ENCODE peak calls at places on chromosome X, in five cellular contexts. C is psoas muscle, H is suprapubic skin, R is dorsolateral prefrontal cortex, Z is OCI-LY7. G is an unnamed sample.

GRCh38 chrX:132336172-132336571 is 116.9 kb upstream of the RAP2C start:
- DNase-seq in C (no peak), H (no peak), Z (no peak), R (no peak), G (no peak)

GRCh38 chrX:153903238-153903980 is 1.1 kb upstream of the AVPR2 start:
- DNase-seq in R (no peak), Z (peak), H (no peak), C (no peak), G (no peak)

GRCh38 chrX:153488231-153488914 is 6.4 kb upstream of the BGN start:
- DNase-seq in H (no peak), C (no peak), Z (no peak), R (no peak), G (no peak)

GRCh38 chrX:56785442-56785841 is 56.4 kb downstream of the NBDY start:
- DNase-seq in H (peak), C (no peak), Z (no peak), R (no peak), G (no peak)

GRCh38 chrX:44873415-44874270 is 655 bp downstream of the KDM6A start:
- DNase-seq in Z (peak), R (peak), C (peak), H (peak), G (no peak)

GRCh38 chrX:124902953-124903352 is 416.7 kb upstream of the TEX13C start:
- DNase-seq in Z (no peak), R (no peak), C (no peak), H (no peak), G (no peak)

GRCh38 chrX:148270499-148270898 is 229.9 kb upstream of the AFF2 start:
- DNase-seq in Z (peak), H (no peak), C (no peak), R (no peak), G (no peak)

GRCh38 chrX:54754854-54755253 is 43.2 kb downstream of the ITIH6 start:
- DNase-seq in Z (no peak), C (no peak), R (no peak), H (no peak), G (no peak)

GRCh38 chrX:96480081-96480480 is 204.6 kb upstream of the DIAPH2 start:
- DNase-seq in R (no peak), Z (no peak), H (no peak), C (no peak), G (no peak)

GRCh38 chrX:120793098-120793497 is 82.6 kb downstream of the CT47B1 start:
- DNase-seq in H (no peak), C (no peak), R (no peak), Z (no peak), G (no peak)

GRCh38 chrX:63514575-63514967 is 163.4 kb upstream of the SPIN4 start:
- DNase-seq in R (no peak), Z (no peak), C (no peak), H (no peak), G (no peak)

GRCh38 chrX:54530358-54530900 is 410 bp downstream of the GNL3L start:
- DNase-seq in Z (peak), C (no peak), H (no peak), R (no peak), G (no peak)

GRCh38 chrX:136250191-136251041 is 784 bp downstream of the MAP7D3 start:
- DNase-seq in C (no peak), R (no peak), H (no peak), Z (peak), G (no peak)

GRCh38 chrX:53287493-53288138 is 6.2 kb upstream of the IQSEC2 start:
- DNase-seq in H (peak), Z (peak), R (peak), C (peak), G (no peak)

GRCh38 chrX:132257116-132257515 is 37.9 kb upstream of the RAP2C start:
- DNase-seq in R (no peak), Z (no peak), C (no peak), H (no peak), G (no peak)

GRCh38 chrX:79721234-79721633 is 293.3 kb upstream of the TBX22 start:
- DNase-seq in Z (no peak), C (no peak), H (no peak), R (no peak), G (no peak)

GRCh38 chrX:148878371-148878770 is 378.0 kb downstream of the AFF2 start:
- DNase-seq in H (no peak), Z (no peak), C (no peak), R (no peak), G (no peak)

DNA sequence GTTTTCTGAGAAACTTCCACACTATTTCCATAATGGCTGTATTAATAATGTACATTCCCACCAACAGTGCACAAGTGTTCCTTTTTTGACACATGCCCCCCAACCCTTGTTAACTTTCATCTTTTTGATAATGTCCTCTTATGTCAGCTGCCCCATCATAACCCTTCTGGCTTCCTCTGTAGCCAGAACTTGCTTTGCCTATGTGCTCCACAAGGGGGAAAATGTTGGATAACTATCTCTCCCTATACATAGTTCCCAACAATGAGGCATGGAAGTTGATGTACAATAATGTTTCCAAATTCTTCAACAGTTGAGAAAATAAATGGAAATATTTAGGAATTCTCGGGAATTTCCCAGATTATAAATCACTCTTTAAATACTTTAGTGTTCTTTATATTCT is 142.9 kb downstream of the ASB9 start:
- DNase-seq in H (no peak), C (no peak), Z (no peak), R (no peak), G (no peak)
- TF ChIP-seq CTCF in H (no peak), C (no peak), Z (no peak), R (no peak), G (no peak)

GRCh38 chrX:46803140-46803539 is 33.7 kb upstream of the RP2 start:
- DNase-seq in H (no peak), C (no peak), R (no peak), Z (peak), G (no peak)
- H3K4me3 ChIP-seq in H (no peak), C (no peak), R (no peak), Z (no peak), G (no peak)

GRCh38 chrX:48574270-48575266 is at the start of gene RBM3:
- DNase-seq in C (peak), R (peak), Z (peak), H (peak), G (peak)
- TF ChIP-seq CTCF in C (peak), R (peak), Z (peak), H (no peak), G (peak)

DNA sequence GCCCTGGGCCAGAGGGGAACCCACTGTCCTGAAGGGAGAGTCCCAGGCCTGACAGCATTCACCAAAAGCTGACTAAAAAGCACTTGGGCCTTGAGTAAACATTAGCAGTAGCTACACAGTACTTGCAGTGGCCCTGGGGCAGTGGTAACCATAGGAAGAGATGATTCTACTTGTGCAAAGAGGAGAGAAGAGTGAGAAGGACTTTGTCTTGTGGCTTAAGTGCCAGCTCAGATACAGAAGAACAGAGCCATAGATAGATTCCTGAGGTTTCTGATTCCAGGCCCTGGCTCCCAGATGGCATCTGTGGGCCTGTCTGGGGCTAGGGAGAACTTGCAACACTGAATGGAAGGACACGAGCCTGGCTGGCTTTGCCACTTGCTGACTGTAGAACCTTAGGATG is 100.5 kb downstream of the PTCHD1 start:
- DNase-seq in Z (no peak), R (no peak), C (no peak), H (no peak), G (no peak)
- H3K4me3 ChIP-seq in Z (no peak), R (no peak), C (no peak), H (no peak), G (no peak)

DNA sequence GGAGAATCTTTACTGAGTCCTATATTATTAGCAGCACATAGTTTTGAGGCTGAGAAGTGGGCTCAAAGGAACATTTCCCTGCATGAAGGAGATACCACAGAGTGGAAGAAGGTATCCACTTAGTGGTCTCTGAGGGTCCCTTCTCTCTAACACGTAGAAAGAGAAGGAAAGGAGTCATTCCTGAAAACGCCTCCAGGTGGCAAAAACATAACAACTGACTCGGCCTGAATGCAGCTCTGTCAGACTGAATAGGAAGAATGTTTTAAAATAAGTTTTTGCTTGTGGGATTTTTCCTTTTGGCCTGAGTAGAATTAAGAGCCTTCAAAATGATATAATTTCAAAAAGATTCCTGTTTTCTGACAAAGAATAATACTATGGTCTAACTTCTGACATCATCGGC is 23.3 kb downstream of the RPGR start:
- DNase-seq in H (no peak), Z (peak), R (no peak), C (no peak), G (no peak)
- TF ChIP-seq CTCF in H (no peak), Z (peak), R (no peak), C (no peak), G (peak)

GRCh38 chrX:14406225-14406624 is 123.1 kb upstream of the GLRA2 start:
- DNase-seq in R (no peak), H (no peak), C (no peak), Z (no peak), G (no peak)
- H3K4me3 ChIP-seq in R (no peak), H (no peak), C (no peak), Z (no peak), G (no peak)